ENCODE peak calls at places on chromosomes 2 and 18, in four cellular contexts. B is tibial nerve, D is neuronal stem cell, M is Peyer's patch. Y is an unnamed sample. For H3K27me3, the result is how much of the 10 kb centered on the place peaks cover.

GRCh38 chr2:120415728-120416509 is 70.0 kb downstream of the INHBB start:
- DNase-seq in M (no peak), D (no peak), B (no peak), Y (no peak)

GRCh38 chr2:112137516-112138142 is 556 bp upstream of the FBLN7 start:
- DNase-seq in B (no peak), D (no peak), M (no peak), Y (no peak)

GRCh38 chr2:149080964-149081363 is 42.5 kb downstream of the LYPD6B start:
- DNase-seq in M (no peak), D (no peak), B (no peak), Y (no peak)

GRCh38 chr2:174336403-174337336 is 1.9 kb downstream of the SP9 start:
- DNase-seq in D (peak), B (no peak), M (no peak), Y (no peak)

GRCh38 chr2:82089518-82089917 is 1785.0 kb upstream of the LRRTM1 start:
- DNase-seq in M (no peak), D (no peak), B (no peak), Y (no peak)

GRCh38 chr2:200913654-200914053 is 24.5 kb downstream of the NIF3L1 start:
- DNase-seq in D (no peak), M (no peak), B (no peak), Y (no peak)

GRCh38 chr2:191508738-191509137 is 169.2 kb upstream of the NABP1 start:
- DNase-seq in B (no peak), D (no peak), M (no peak), Y (no peak)

GRCh38 chr2:208584387-208584965 is 177.9 kb downstream of the PTH2R start:
- DNase-seq in B (no peak), M (no peak), D (peak), Y (no peak)

GRCh38 chr2:138744709-138745108 is 35.5 kb downstream of the NXPH2 start:
- DNase-seq in B (no peak), D (no peak), M (no peak), Y (no peak)

GRCh38 chr2:29166237-29166630 is 51.0 kb downstream of the CLIP4 start:
- DNase-seq in D (no peak), M (no peak), B (no peak), Y (no peak)

GRCh38 chr2:143219266-143219665 is 90.0 kb downstream of the ARHGAP15 start:
- DNase-seq in M (no peak), D (no peak), B (no peak), Y (no peak)

GRCh38 chr18:22463076-22463475 is 45.4 kb upstream of the CTAGE1 start:
- DNase-seq in M (no peak), D (no peak), B (no peak), Y (no peak)

GRCh38 chr18:63267990-63268721 is 51.4 kb downstream of the BCL2 start:
- DNase-seq in D (no peak), M (no peak), B (no peak), Y (no peak)

GRCh38 chr2:137943035-137943830 is 21.0 kb upstream of the HNMT start:
- DNase-seq in B (no peak), D (no peak), M (no peak), Y (no peak)

GRCh38 chr2:60948926-60949579 is 67.7 kb downstream of the REL start:
- DNase-seq in M (no peak), B (no peak), D (no peak), Y (no peak)

GRCh38 chr2:145325485-145325884 is 805.6 kb upstream of the ZEB2 start:
- DNase-seq in M (no peak), D (no peak), B (no peak), Y (no peak)

GRCh38 chr2:25341031-25341727 is 546 bp downstream of the DNMT3A start:
- DNase-seq in M (peak), B (no peak), D (no peak), Y (no peak)

GRCh38 chr2:187865025-187865424 is 310.8 kb upstream of the TFPI start:
- DNase-seq in M (no peak), B (no peak), D (no peak), Y (no peak)

GRCh38 chr2:203662963-203663362 is 43.5 kb upstream of the CD28 start:
- DNase-seq in D (no peak), M (no peak), B (no peak), Y (no peak)

DNA sequence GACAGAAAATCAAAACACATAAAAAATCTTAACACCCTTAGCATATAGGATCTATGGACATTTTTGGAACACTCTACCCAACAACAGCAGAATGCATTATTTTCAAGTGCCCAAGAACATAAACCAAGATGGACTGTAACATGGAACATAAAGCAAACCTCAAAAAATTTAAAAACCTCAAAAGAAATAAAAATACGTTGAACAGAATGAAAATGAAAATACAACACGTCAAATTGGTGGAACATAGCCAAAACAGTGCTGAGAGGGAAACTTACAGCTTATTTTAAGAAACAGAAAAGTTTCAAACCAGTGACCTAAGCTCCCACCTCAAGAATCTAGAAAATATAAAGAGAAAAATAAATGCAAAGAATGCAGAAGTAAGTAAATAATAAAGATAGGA is 58.3 kb upstream of the BCL2L11 start:
- DNase-seq in B (no peak), M (no peak), D (no peak), Y (no peak)
- H3K27me3 ChIP-seq in B (under half), M (under half), D (under half), Y (under half)

GRCh38 chr18:79432376-79433120 is 36.8 kb downstream of the NFATC1 start:
- DNase-seq in M (no peak), D (no peak), B (no peak), Y (no peak)
- H3K27me3 ChIP-seq in M (under half), D (under half), B (under half), Y (under half)

DNA sequence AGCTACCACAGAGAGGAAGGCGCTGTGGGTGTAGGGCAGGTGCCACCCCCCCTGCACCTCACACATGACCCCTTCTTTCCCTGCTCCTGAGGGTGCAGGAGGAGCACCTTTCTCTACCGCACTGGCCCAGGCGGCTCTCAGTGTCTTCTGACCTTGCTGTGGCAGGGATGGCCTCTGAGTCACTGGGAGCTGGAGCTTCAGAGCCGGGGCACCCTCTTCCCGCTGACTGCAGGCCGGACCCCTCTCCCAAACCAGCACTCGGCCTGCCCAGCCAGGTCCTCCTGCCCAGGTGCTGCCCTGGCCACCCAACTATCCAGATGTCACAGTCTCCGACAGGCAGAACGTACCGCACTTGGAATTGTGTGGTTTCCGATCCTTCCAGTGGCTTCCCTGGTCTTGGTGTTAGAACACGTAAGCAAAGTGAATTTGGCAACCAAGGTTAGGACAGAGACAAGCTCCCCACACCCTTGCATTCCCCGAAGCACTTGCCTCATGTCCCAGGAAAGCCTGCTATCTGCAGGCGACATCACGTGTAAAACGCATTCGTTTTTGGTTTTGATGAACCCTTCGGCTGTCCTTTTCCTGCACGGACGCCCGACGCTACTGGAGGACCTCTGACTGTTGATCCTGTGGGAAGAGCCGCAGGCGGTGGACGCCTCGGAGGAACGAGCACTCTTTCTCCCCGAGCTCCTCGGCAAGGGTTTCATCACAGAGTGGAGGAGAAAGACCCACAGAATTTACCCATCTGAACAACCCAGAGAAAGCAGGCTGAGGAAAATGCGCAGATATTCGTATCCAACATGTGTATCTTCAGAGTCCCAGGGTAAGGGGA is 24.7 kb upstream of the KCNG2 start:
- DNase-seq in M (no peak), B (no peak), D (no peak), Y (no peak)
- H3K27me3 ChIP-seq in M (under half), B (under half), D (under half), Y (under half)

GRCh38 chr2:108911807-108912628 is 77.0 kb downstream of the EDAR start:
- DNase-seq in M (no peak), B (no peak), D (no peak), Y (no peak)
- H3K27me3 ChIP-seq in M (under half), B (under half), D (under half), Y (under half)

DNA sequence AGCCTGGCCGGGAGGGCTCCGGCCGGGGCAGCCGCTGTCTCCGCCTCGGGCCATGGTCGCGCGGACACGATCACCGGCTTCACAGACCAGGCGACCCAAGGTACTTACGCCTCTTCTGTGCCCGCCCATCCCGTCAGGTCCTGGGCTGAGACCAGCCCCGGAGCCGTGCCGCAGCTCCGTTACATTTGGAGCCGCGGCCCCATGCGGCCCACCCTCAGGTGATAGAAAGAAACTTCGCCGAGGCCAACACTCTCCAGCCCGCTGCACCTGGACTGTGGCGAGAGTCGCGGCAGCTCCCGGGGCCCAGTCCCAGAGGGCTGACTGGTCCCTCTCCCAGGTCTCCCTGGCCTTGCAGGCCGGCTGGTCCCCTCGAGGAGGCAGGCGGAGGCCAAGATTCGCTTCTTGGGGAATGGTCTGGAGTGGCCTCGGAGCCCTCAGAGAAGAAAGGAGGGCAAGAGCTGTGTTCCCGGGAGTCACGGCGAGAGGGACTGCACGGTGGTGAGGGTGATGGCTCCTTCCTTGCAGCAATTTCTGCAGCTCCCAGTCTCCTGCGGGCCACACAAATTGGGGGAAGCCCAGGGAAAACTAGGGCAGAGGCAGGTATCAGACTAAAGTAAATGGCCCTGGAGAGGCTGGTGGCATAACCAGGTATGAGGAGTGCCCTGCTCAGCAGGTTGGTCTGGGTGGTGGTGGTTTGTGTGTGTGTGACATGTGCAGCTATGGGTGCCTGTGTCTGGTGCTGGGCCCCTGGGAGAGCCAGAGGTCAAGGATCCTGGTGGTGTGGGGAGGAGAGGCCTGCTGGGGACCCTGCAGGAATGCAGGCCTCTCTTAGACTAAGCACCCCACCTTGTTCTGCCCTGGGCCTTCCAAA is 822 bp downstream of the GDF7 start:
- DNase-seq in D (no peak), M (no peak), B (no peak), Y (no peak)
- H3K27me3 ChIP-seq in D (half or more), M (half or more), B (half or more), Y (half or more)

GRCh38 chr2:70668911-70669310 is 99.1 kb downstream of the ADD2 start:
- DNase-seq in M (no peak), D (no peak), B (no peak), Y (no peak)

GRCh38 chr2:70659551-70659950 is 105.9 kb upstream of the TGFA start:
- DNase-seq in D (no peak), B (no peak), M (no peak), Y (no peak)

GRCh38 chr2:70663411-70663810 is 104.6 kb downstream of the ADD2 start:
- DNase-seq in D (no peak), M (no peak), B (no peak), Y (no peak)

GRCh38 chr2:70668432-70668831 is 99.6 kb downstream of the ADD2 start:
- DNase-seq in D (no peak), M (no peak), B (no peak), Y (no peak)

GRCh38 chr2:70664525-70664924 is 103.5 kb downstream of the ADD2 start:
- DNase-seq in M (no peak), D (no peak), B (no peak), Y (no peak)
- H3K27me3 ChIP-seq in M (under half), D (under half), B (under half), Y (under half)

GRCh38 chr18:6843308-6843707 is 113.8 kb downstream of the ARHGAP28 start:
- DNase-seq in B (no peak), M (no peak), D (no peak), Y (no peak)
- H3K27me3 ChIP-seq in B (under half), M (under half), D (under half), Y (under half)

DNA sequence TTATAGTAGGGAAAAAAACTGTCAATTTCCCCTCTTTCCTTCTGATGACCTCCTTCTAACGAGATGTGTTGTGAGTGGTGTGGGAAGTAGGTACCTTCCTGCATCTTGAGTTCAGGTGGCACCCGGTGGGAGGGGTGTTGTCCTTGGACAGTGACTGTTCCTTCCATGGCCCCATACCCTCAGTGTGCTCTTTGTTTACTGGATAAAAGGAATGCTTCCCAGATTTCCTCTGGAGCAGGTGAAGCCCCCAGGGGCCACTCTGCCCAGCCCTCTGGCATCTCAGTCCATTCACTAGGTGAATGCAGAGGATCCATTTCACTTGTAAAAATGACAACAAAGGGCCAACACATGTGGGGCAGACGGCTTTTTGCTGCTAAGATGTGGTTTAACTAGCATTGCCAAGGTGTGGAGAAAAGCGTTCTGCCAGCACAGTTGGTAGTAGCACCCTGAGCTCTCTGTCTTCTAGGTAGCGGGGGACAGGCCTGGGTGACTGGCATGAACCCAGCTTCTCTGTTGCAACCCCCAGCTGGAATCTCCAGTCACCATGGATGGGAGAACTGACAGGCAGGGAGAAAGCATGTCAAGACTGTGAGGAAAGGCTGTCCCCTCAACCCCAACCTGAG is 6.9 kb downstream of the GDF7 start:
- DNase-seq in D (no peak), M (no peak), B (no peak), Y (no peak)
- H3K27me3 ChIP-seq in D (under half), M (under half), B (half or more), Y (under half)

GRCh38 chr2:219000569-219000960 is 7.3 kb upstream of the CRYBA2 start:
- DNase-seq in D (no peak), B (no peak), M (no peak), Y (no peak)
- H3K27me3 ChIP-seq in D (half or more), B (half or more), M (under half), Y (half or more)

GRCh38 chr18:79626905-79627749 is 52.5 kb upstream of the CTDP1 start:
- DNase-seq in B (no peak), M (no peak), D (no peak), Y (no peak)
- H3K27me3 ChIP-seq in B (under half), M (under half), D (under half), Y (under half)